ENCODE peak calls at places on chromosomes 4 and X, in five cellular contexts. One of them, this sample, is unnamed.

GRCh38 chrX:71053217-71053621 is 14.9 kb downstream of the SNX12 start:
- DNase-seq in NCI-H774: no peak
- DNase-seq in psoas muscle: no peak
- DNase-seq in activated naive CD4-positive, alpha-beta T cell treated with anti-CD3 and anti-CD28 coated beads, Interleukin-2, amount 10 ng/mL, durations not matched to agents 7 days and 5 days: peak; percentile 26
- DNase-seq in Caki2: no peak
- DNase-seq in this sample: no peak

GRCh38 chrX:150690126-150690525 is 3.1 kb upstream of the MTMR1 start:
- DNase-seq in NCI-H774: no peak
- DNase-seq in psoas muscle: no peak
- DNase-seq in activated naive CD4-positive, alpha-beta T cell treated with anti-CD3 and anti-CD28 coated beads, Interleukin-2, amount 10 ng/mL, durations not matched to agents 7 days and 5 days: no peak
- DNase-seq in Caki2: peak; percentile 56
- DNase-seq in this sample: no peak

GRCh38 chrX:149992918-149993317 is 54.6 kb upstream of the EOLA2 start:
- DNase-seq in NCI-H774: no peak
- DNase-seq in psoas muscle: no peak
- DNase-seq in activated naive CD4-positive, alpha-beta T cell treated with anti-CD3 and anti-CD28 coated beads, Interleukin-2, amount 10 ng/mL, durations not matched to agents 7 days and 5 days: no peak
- DNase-seq in Caki2: no peak
- DNase-seq in this sample: no peak

GRCh38 chr4:99395595-99396364 is 39.4 kb downstream of the ADH7 start:
- DNase-seq in NCI-H774: no peak
- DNase-seq in psoas muscle: no peak
- DNase-seq in activated naive CD4-positive, alpha-beta T cell treated with anti-CD3 and anti-CD28 coated beads, Interleukin-2, amount 10 ng/mL, durations not matched to agents 7 days and 5 days: no peak
- DNase-seq in Caki2: peak; percentile 61
- DNase-seq in this sample: no peak

GRCh38 chr4:61298178-61298740 is 98.1 kb downstream of the ADGRL3 start:
- DNase-seq in NCI-H774: no peak
- DNase-seq in psoas muscle: no peak
- DNase-seq in activated naive CD4-positive, alpha-beta T cell treated with anti-CD3 and anti-CD28 coated beads, Interleukin-2, amount 10 ng/mL, durations not matched to agents 7 days and 5 days: no peak
- DNase-seq in Caki2: no peak
- DNase-seq in this sample: no peak

GRCh38 chr4:244471-244870 is 60.8 kb downstream of the ZNF732 start:
- DNase-seq in NCI-H774: peak; percentile 14
- DNase-seq in psoas muscle: no peak
- DNase-seq in activated naive CD4-positive, alpha-beta T cell treated with anti-CD3 and anti-CD28 coated beads, Interleukin-2, amount 10 ng/mL, durations not matched to agents 7 days and 5 days: peak; percentile 68
- DNase-seq in Caki2: no peak
- DNase-seq in this sample: no peak

GRCh38 chr4:42630908-42631307 is 26.0 kb downstream of the ATP8A1 start:
- DNase-seq in NCI-H774: no peak
- DNase-seq in psoas muscle: no peak
- DNase-seq in activated naive CD4-positive, alpha-beta T cell treated with anti-CD3 and anti-CD28 coated beads, Interleukin-2, amount 10 ng/mL, durations not matched to agents 7 days and 5 days: no peak
- DNase-seq in Caki2: no peak
- DNase-seq in this sample: no peak

GRCh38 chrX:111928457-111928856 is 52.5 kb downstream of the TRPC5OS start:
- DNase-seq in NCI-H774: no peak
- DNase-seq in psoas muscle: no peak
- DNase-seq in activated naive CD4-positive, alpha-beta T cell treated with anti-CD3 and anti-CD28 coated beads, Interleukin-2, amount 10 ng/mL, durations not matched to agents 7 days and 5 days: no peak
- DNase-seq in Caki2: no peak
- DNase-seq in this sample: no peak

GRCh38 chr4:40525811-40526598 is 103.7 kb downstream of the RBM47 start:
- DNase-seq in NCI-H774: no peak
- DNase-seq in psoas muscle: no peak
- DNase-seq in activated naive CD4-positive, alpha-beta T cell treated with anti-CD3 and anti-CD28 coated beads, Interleukin-2, amount 10 ng/mL, durations not matched to agents 7 days and 5 days: no peak
- DNase-seq in Caki2: peak; percentile 78
- DNase-seq in this sample: no peak

This sample was measured in DMS153.